ENCODE peak calls at places on chromosomes 16 and 17, in five cellular contexts. I is EL, Z is NCI-H1436, T is IMR-90, A is nephron progenitor cell. L is an unnamed sample.

GRCh38 chr17:63685021-63685420 is 14.9 kb downstream of the LIMD2 start:
- DNase-seq in I (no peak), Z (no peak), T (no peak), A (no peak), L (no peak)

GRCh38 chr17:45021607-45022287 is 29.7 kb downstream of the DCAKD start:
- DNase-seq in I (peak), Z (peak), T (peak), A (peak), L (peak)

GRCh38 chr16:11114366-11115164 is 141.4 kb downstream of the SOCS1 start:
- DNase-seq in I (no peak), Z (no peak), T (no peak), A (no peak), L (no peak)

GRCh38 chr16:8855051-8855786 is 13.6 kb downstream of the CARHSP1 start:
- DNase-seq in I (no peak), Z (no peak), T (no peak), A (no peak), L (no peak)

GRCh38 chr16:12798846-12799245 is 4.8 kb downstream of the CPPED1 start:
- DNase-seq in I (no peak), Z (no peak), T (no peak), A (no peak), L (no peak)

GRCh38 chr16:4384497-4384896 is 12.8 kb downstream of the VASN start:
- DNase-seq in I (no peak), Z (no peak), T (peak), A (peak), L (no peak)

GRCh38 chr16:84768798-84769177 is 51.0 kb upstream of the CRISPLD2 start:
- DNase-seq in I (no peak), Z (no peak), T (no peak), A (no peak), L (no peak)

GRCh38 chr16:48206594-48207242 is 37.4 kb upstream of the LONP2 start:
- DNase-seq in I (no peak), Z (no peak), T (peak), A (no peak), L (no peak)

GRCh38 chr17:2615882-2616281 is 22.4 kb downstream of the PAFAH1B1 start:
- DNase-seq in I (no peak), Z (no peak), T (no peak), A (no peak), L (no peak)

GRCh38 chr17:20244671-20245070 is 222.7 kb downstream of the LGALS9B start:
- DNase-seq in I (no peak), Z (no peak), T (peak), A (no peak), L (no peak)

GRCh38 chr16:9647981-9648701 is 534.1 kb downstream of the GRIN2A start:
- DNase-seq in I (peak), Z (no peak), T (no peak), A (no peak), L (no peak)

GRCh38 chr16:73610605-73611177 is 562.8 kb upstream of the ZFHX3 start:
- DNase-seq in I (no peak), Z (no peak), T (no peak), A (no peak), L (no peak)

GRCh38 chr17:27810902-27811557 is 10.7 kb upstream of the NOS2 start:
- DNase-seq in I (peak), Z (no peak), T (peak), A (no peak), L (no peak)

GRCh38 chr17:32903774-32904673 is 23.9 kb upstream of the TMEM98 start:
- DNase-seq in I (no peak), Z (no peak), T (no peak), A (no peak), L (no peak)

GRCh38 chr16:31427441-31428276 is 501 bp downstream of the COX6A2 start:
- DNase-seq in I (peak), Z (no peak), T (no peak), A (no peak), L (no peak)

L was measured in SJSA1.